ENCODE peak calls at places on chromosomes 4 and X, in six cellular contexts. One of them, this sample, is unnamed.

GRCh38 chr4:3762753-3763511 is 3.3 kb upstream of the ADRA2C start:
- DNase-seq in H1: no peak
- DNase-seq in H9: no peak
- DNase-seq in mesendoderm: no peak
- DNase-seq in IMR-90: no peak
- DNase-seq in mesenchymal stem cell: no peak
- DNase-seq in this sample: no peak

GRCh38 chrX:148836741-148837140 is 336.3 kb downstream of the AFF2 start:
- DNase-seq in H9: no peak
- DNase-seq in mesenchymal stem cell: no peak
- DNase-seq in mesendoderm: no peak
- DNase-seq in H1: no peak
- DNase-seq in IMR-90: no peak
- DNase-seq in this sample: no peak

GRCh38 chrX:109537324-109537665 is 651 bp downstream of the NXT2 start:
- DNase-seq in H1: no peak
- DNase-seq in H9: no peak
- DNase-seq in IMR-90: peak; percentile 77
- DNase-seq in mesenchymal stem cell: peak; percentile 95
- DNase-seq in mesendoderm: no peak
- DNase-seq in this sample: no peak

GRCh38 chr4:5024673-5025072 is 5.4 kb upstream of the CYTL1 start:
- DNase-seq in H1: no peak
- DNase-seq in mesenchymal stem cell: no peak
- DNase-seq in H9: no peak
- DNase-seq in mesendoderm: no peak
- DNase-seq in IMR-90: no peak
- DNase-seq in this sample: no peak

GRCh38 chrX:153539171-153539978 is 21.9 kb downstream of the ATP2B3 start:
- DNase-seq in H9: peak; percentile 81
- DNase-seq in H1: peak; percentile 84
- DNase-seq in IMR-90: peak; percentile 44
- DNase-seq in mesendoderm: peak; percentile 64
- DNase-seq in mesenchymal stem cell: peak; percentile 49
- DNase-seq in this sample: peak; percentile 45

GRCh38 chrX:37717708-37718107 is 32.1 kb downstream of the XK start:
- DNase-seq in mesendoderm: no peak
- DNase-seq in mesenchymal stem cell: no peak
- DNase-seq in H1: no peak
- DNase-seq in IMR-90: no peak
- DNase-seq in H9: no peak
- DNase-seq in this sample: no peak

GRCh38 chr4:147975325-147975724 is 243.4 kb downstream of the ARHGAP10 start:
- DNase-seq in mesendoderm: no peak
- DNase-seq in H9: no peak
- DNase-seq in mesenchymal stem cell: peak; percentile 17
- DNase-seq in H1: no peak
- DNase-seq in IMR-90: peak; percentile 70
- DNase-seq in this sample: no peak

GRCh38 chr4:153748378-153748777 is 11.4 kb downstream of the RNF175 start:
- DNase-seq in mesendoderm: no peak
- DNase-seq in H9: no peak
- DNase-seq in mesenchymal stem cell: peak; percentile 78
- DNase-seq in H1: no peak
- DNase-seq in IMR-90: peak; percentile 38
- DNase-seq in this sample: no peak

GRCh38 chr4:114827651-114828050 is 229.0 kb downstream of the UGT8 start:
- DNase-seq in H1: no peak
- DNase-seq in IMR-90: no peak
- DNase-seq in H9: no peak
- DNase-seq in mesenchymal stem cell: no peak
- DNase-seq in mesendoderm: no peak
- DNase-seq in this sample: no peak

GRCh38 chr4:145102619-145103018 is 4.5 kb downstream of the ABCE1 start:
- DNase-seq in H1: no peak
- DNase-seq in H9: no peak
- DNase-seq in IMR-90: no peak
- DNase-seq in mesendoderm: peak; percentile 21
- DNase-seq in mesenchymal stem cell: no peak
- DNase-seq in this sample: no peak

GRCh38 chrX:40097101-40097491 is 662 bp downstream of the BCOR start:
- DNase-seq in H9: no peak
- DNase-seq in IMR-90: no peak
- DNase-seq in H1: no peak
- DNase-seq in mesendoderm: no peak
- DNase-seq in mesenchymal stem cell: peak; percentile 21
- DNase-seq in this sample: no peak

GRCh38 chrX:2425281-2426071 is 75.3 kb downstream of the DHRSX start:
- DNase-seq in mesendoderm: peak; percentile 52
- DNase-seq in H9: peak; percentile 54
- DNase-seq in IMR-90: no peak
- DNase-seq in H1: no peak
- DNase-seq in mesenchymal stem cell: no peak
- DNase-seq in this sample: no peak

GRCh38 chrX:35670894-35671293 is 127.2 kb upstream of the MAGEB16 start:
- DNase-seq in H1: no peak
- DNase-seq in IMR-90: no peak
- DNase-seq in mesendoderm: no peak
- DNase-seq in H9: no peak
- DNase-seq in mesenchymal stem cell: peak; percentile 46
- DNase-seq in this sample: no peak

GRCh38 chr4:40940317-40940720 is 190.6 kb downstream of the NSUN7 start:
- DNase-seq in mesenchymal stem cell: no peak
- DNase-seq in IMR-90: no peak
- DNase-seq in H1: no peak
- DNase-seq in mesendoderm: no peak
- DNase-seq in H9: no peak
- DNase-seq in this sample: no peak

GRCh38 chr4:119025916-119026661 is 109.5 kb upstream of the MYOZ2 start:
- DNase-seq in H9: no peak
- DNase-seq in mesendoderm: no peak
- DNase-seq in IMR-90: peak; percentile 93
- DNase-seq in H1: no peak
- DNase-seq in mesenchymal stem cell: peak; percentile 92
- DNase-seq in this sample: no peak

GRCh38 chr4:22014222-22014741 is 65.7 kb upstream of the KCNIP4 start:
- DNase-seq in H9: no peak
- DNase-seq in mesenchymal stem cell: peak; percentile 15
- DNase-seq in mesendoderm: no peak
- DNase-seq in H1: no peak
- DNase-seq in IMR-90: no peak
- DNase-seq in this sample: no peak

GRCh38 chr4:88101165-88101564 is 57.3 kb downstream of the ABCG2 start:
- DNase-seq in mesenchymal stem cell: no peak
- DNase-seq in IMR-90: no peak
- DNase-seq in H1: no peak
- DNase-seq in mesendoderm: no peak
- DNase-seq in H9: no peak
- DNase-seq in this sample: no peak

GRCh38 chr4:88098993-88099752 is 59.3 kb downstream of the ABCG2 start:
- DNase-seq in mesenchymal stem cell: no peak
- DNase-seq in H9: no peak
- DNase-seq in H1: no peak
- DNase-seq in IMR-90: no peak
- DNase-seq in mesendoderm: no peak
- DNase-seq in this sample: no peak

GRCh38 chr4:88093874-88094273 is 64.6 kb downstream of the ABCG2 start:
- DNase-seq in H1: no peak
- DNase-seq in mesenchymal stem cell: no peak
- DNase-seq in mesendoderm: no peak
- DNase-seq in H9: no peak
- DNase-seq in IMR-90: no peak
- DNase-seq in this sample: no peak

GRCh38 chr4:88097781-88098180 is 60.7 kb downstream of the ABCG2 start:
- DNase-seq in H1: no peak
- DNase-seq in H9: no peak
- DNase-seq in mesenchymal stem cell: peak; percentile 5
- DNase-seq in IMR-90: peak; percentile 26
- DNase-seq in mesendoderm: no peak
- DNase-seq in this sample: no peak

DNA sequence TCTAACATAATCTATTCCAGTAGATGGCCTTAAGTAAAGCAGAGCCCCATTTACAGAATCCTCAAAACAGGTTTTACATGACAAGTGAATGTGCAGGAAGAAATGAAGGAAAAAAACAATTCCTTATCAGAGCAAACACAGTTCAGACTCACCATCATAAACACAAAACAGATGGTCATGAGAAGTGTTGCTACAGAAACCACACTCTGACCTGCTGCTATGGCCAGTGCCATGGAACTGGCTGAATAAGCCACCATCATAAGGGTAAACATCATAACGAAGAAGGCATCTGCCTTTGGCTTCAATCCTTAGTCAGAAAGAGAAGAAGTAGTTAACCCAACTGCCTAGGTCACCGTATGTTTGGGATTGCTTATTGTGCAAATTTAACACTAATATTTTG is 61.1 kb downstream of the ABCG2 start:
- DNase-seq in mesendoderm: no peak
- DNase-seq in H9: no peak
- DNase-seq in H1: no peak
- DNase-seq in IMR-90: peak; percentile 66
- DNase-seq in mesenchymal stem cell: peak; percentile 68
- DNase-seq in this sample: no peak
- H3K4ac ChIP-seq in mesendoderm: no peak overlapping the region
- H3K4ac ChIP-seq in H9: no peak overlapping the region
- H3K4ac ChIP-seq in H1: no peak overlapping the region
- H3K4ac ChIP-seq in IMR-90: no peak overlapping the region
- H3K4ac ChIP-seq in mesenchymal stem cell: no peak overlapping the region
- H3K4ac ChIP-seq in this sample: no peak overlapping the region

GRCh38 chr4:42328978-42329377 is 68.3 kb upstream of the SHISA3 start:
- DNase-seq in mesenchymal stem cell: no peak
- DNase-seq in IMR-90: no peak
- DNase-seq in mesendoderm: no peak
- DNase-seq in H9: no peak
- DNase-seq in H1: no peak
- DNase-seq in this sample: no peak

GRCh38 chr4:42331040-42331439 is 66.2 kb upstream of the SHISA3 start:
- DNase-seq in mesendoderm: no peak
- DNase-seq in H1: no peak
- DNase-seq in IMR-90: no peak
- DNase-seq in mesenchymal stem cell: no peak
- DNase-seq in H9: no peak
- DNase-seq in this sample: no peak

GRCh38 chr4:42329421-42329820 is 67.9 kb upstream of the SHISA3 start:
- DNase-seq in mesenchymal stem cell: peak; percentile 44
- DNase-seq in H1: no peak
- DNase-seq in mesendoderm: no peak
- DNase-seq in H9: no peak
- DNase-seq in IMR-90: no peak
- DNase-seq in this sample: no peak

GRCh38 chr4:42331914-42332368 is 65.3 kb upstream of the SHISA3 start:
- DNase-seq in H1: no peak
- DNase-seq in IMR-90: peak; percentile 56
- DNase-seq in mesendoderm: no peak
- DNase-seq in H9: no peak
- DNase-seq in mesenchymal stem cell: peak; percentile 78
- DNase-seq in this sample: no peak

GRCh38 chr4:42330291-42330690 is 67.0 kb upstream of the SHISA3 start:
- DNase-seq in H1: no peak
- DNase-seq in mesendoderm: no peak
- DNase-seq in IMR-90: no peak
- DNase-seq in mesenchymal stem cell: peak; percentile 22
- DNase-seq in H9: no peak
- DNase-seq in this sample: no peak
- H2BK15ac ChIP-seq in H1: no peak overlapping the region
- H2BK15ac ChIP-seq in mesendoderm: no peak overlapping the region
- H2BK15ac ChIP-seq in IMR-90: no peak overlapping the region
- H2BK15ac ChIP-seq in mesenchymal stem cell: no peak overlapping the region
- H2BK15ac ChIP-seq in H9: no peak overlapping the region
- H2BK15ac ChIP-seq in this sample: no peak overlapping the region

GRCh38 chr4:78169728-78170127 is 112.6 kb downstream of the FRAS1 start:
- DNase-seq in H1: no peak
- DNase-seq in mesendoderm: no peak
- DNase-seq in IMR-90: no peak
- DNase-seq in mesenchymal stem cell: no peak
- DNase-seq in H9: no peak
- DNase-seq in this sample: no peak

GRCh38 chr4:78171482-78171881 is 114.4 kb downstream of the FRAS1 start:
- DNase-seq in H9: peak; percentile 59
- DNase-seq in IMR-90: no peak
- DNase-seq in mesendoderm: peak; percentile 66
- DNase-seq in H1: no peak
- DNase-seq in mesenchymal stem cell: no peak
- DNase-seq in this sample: no peak

GRCh38 chr4:78179188-78179587 is 122.1 kb downstream of the FRAS1 start:
- DNase-seq in IMR-90: no peak
- DNase-seq in mesendoderm: no peak
- DNase-seq in H9: no peak
- DNase-seq in mesenchymal stem cell: no peak
- DNase-seq in H1: no peak
- DNase-seq in this sample: no peak

GRCh38 chr4:78174931-78175330 is 117.8 kb downstream of the FRAS1 start:
- DNase-seq in mesenchymal stem cell: no peak
- DNase-seq in H1: no peak
- DNase-seq in IMR-90: no peak
- DNase-seq in mesendoderm: peak; percentile 59
- DNase-seq in H9: peak; percentile 38
- DNase-seq in this sample: no peak
- H3K18ac ChIP-seq in mesenchymal stem cell: no peak overlapping the region
- H3K18ac ChIP-seq in H1: no peak overlapping the region
- H3K18ac ChIP-seq in IMR-90: no peak overlapping the region
- H3K18ac ChIP-seq in mesendoderm: no peak overlapping the region
- H3K18ac ChIP-seq in H9: no peak overlapping the region
- H3K18ac ChIP-seq in this sample: no peak overlapping the region

GRCh38 chr4:87853108-87853507 is 20.3 kb downstream of the MEPE start:
- DNase-seq in IMR-90: peak; percentile 51
- DNase-seq in H9: no peak
- DNase-seq in H1: no peak
- DNase-seq in mesenchymal stem cell: peak; percentile 52
- DNase-seq in mesendoderm: peak; percentile 72
- DNase-seq in this sample: peak; percentile 17

GRCh38 chr4:87851955-87852354 is 19.2 kb downstream of the MEPE start:
- DNase-seq in H1: no peak
- DNase-seq in H9: no peak
- DNase-seq in IMR-90: no peak
- DNase-seq in mesenchymal stem cell: no peak
- DNase-seq in mesendoderm: no peak
- DNase-seq in this sample: no peak

GRCh38 chr4:87849612-87850011 is 16.8 kb downstream of the MEPE start:
- DNase-seq in mesendoderm: peak; percentile 74
- DNase-seq in IMR-90: peak; percentile 11
- DNase-seq in mesenchymal stem cell: peak; percentile 65
- DNase-seq in H1: no peak
- DNase-seq in H9: no peak
- DNase-seq in this sample: no peak

GRCh38 chr4:87848622-87849351 is 16.0 kb downstream of the MEPE start:
- DNase-seq in H9: peak; percentile 44
- DNase-seq in H1: no peak
- DNase-seq in IMR-90: peak; percentile 56
- DNase-seq in mesenchymal stem cell: peak; percentile 72
- DNase-seq in mesendoderm: peak; percentile 73
- DNase-seq in this sample: peak; percentile 37

DNA sequence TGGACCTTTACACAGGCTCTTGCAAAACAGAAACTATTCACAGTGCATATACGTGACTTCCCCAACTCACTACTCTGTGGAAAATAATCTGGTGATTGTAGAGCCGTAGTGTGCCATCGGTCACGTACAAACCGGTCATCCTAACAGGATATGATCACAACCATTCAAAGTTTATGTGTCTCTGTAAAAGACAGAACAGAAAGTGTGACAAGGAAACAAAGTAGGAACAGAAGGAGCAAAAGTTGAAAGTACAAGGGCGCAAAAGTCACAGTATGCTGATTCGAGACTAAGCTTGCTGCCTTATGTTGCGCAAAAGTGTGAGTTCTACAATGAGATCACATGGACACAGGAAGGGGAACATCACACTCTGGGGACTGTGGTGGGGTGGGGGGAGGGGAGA is 18.6 kb downstream of the MEPE start:
- DNase-seq in mesendoderm: no peak
- DNase-seq in H9: no peak
- DNase-seq in H1: no peak
- DNase-seq in mesenchymal stem cell: no peak
- DNase-seq in IMR-90: no peak
- DNase-seq in this sample: no peak
- H3K4ac ChIP-seq in mesendoderm: no peak overlapping the region
- H3K4ac ChIP-seq in H9: no peak overlapping the region
- H3K4ac ChIP-seq in H1: no peak overlapping the region
- H3K4ac ChIP-seq in mesenchymal stem cell: no peak overlapping the region
- H3K4ac ChIP-seq in IMR-90: no peak overlapping the region
- H3K4ac ChIP-seq in this sample: no peak overlapping the region

This sample was measured in neuronal stem cell.